ENCODE peak calls at places on chromosomes 16 and 17, in nine cellular contexts. C is body of pancreas, Q is uterus, A is suprapubic skin, Z is A549, G is Peyer's patch, H is ovary, E is tibial nerve, L is upper lobe of left lung. O is an unnamed sample.

GRCh38 chr17:51120357-51120738 is 320 bp downstream of the SPAG9 start:
- DNase-seq in C (peak), Q (no peak), A (peak), Z (peak), G (no peak), H (no peak), E (no peak), L (no peak), O (no peak)

GRCh38 chr17:70564006-70564620 is 394.8 kb downstream of the KCNJ2 start:
- DNase-seq in C (no peak), Q (no peak), A (no peak), Z (no peak), G (no peak), H (no peak), E (no peak), L (no peak), O (no peak)

GRCh38 chr17:71548540-71549190 is 572.2 kb upstream of the SOX9 start:
- DNase-seq in C (no peak), Q (no peak), A (no peak), Z (no peak), G (no peak), H (no peak), E (no peak), L (no peak), O (no peak)

GRCh38 chr17:4583796-4584124 is 569 bp upstream of the SMTNL2 start:
- DNase-seq in C (no peak), Q (no peak), A (no peak), Z (peak), G (no peak), H (no peak), E (no peak), L (no peak), O (no peak)

GRCh38 chr16:13021996-13022395 is 120.6 kb downstream of the SHISA9 start:
- DNase-seq in C (peak), Q (no peak), A (no peak), Z (no peak), G (no peak), H (no peak), E (no peak), L (no peak), O (no peak)

GRCh38 chr17:76586741-76587487 is 1.3 kb upstream of the ST6GALNAC2 start:
- DNase-seq in C (no peak), Q (no peak), A (no peak), Z (no peak), G (no peak), H (no peak), E (no peak), L (no peak), O (peak)

GRCh38 chr17:35019386-35020179 is 39.3 kb downstream of the LIG3 start:
- DNase-seq in C (no peak), Q (no peak), A (no peak), Z (no peak), G (no peak), H (no peak), E (no peak), L (no peak), O (no peak)

GRCh38 chr16:15996432-15997109 is 47.2 kb downstream of the ABCC1 start:
- DNase-seq in C (peak), Q (peak), A (no peak), Z (peak), G (no peak), H (peak), E (peak), L (no peak), O (no peak)

GRCh38 chr16:66400503-66401380 is 26.4 kb upstream of the BEAN1 start:
- DNase-seq in C (no peak), Q (no peak), A (peak), Z (no peak), G (no peak), H (no peak), E (no peak), L (peak), O (peak)

GRCh38 chr17:40547079-40547784 is 18.0 kb downstream of the CCR7 start:
- DNase-seq in C (no peak), Q (peak), A (peak), Z (no peak), G (peak), H (no peak), E (peak), L (no peak), O (peak)

GRCh38 chr17:15912416-15912955 is 32.4 kb upstream of the ADORA2B start:
- DNase-seq in C (no peak), Q (no peak), A (no peak), Z (no peak), G (no peak), H (no peak), E (no peak), L (no peak), O (no peak)

DNA sequence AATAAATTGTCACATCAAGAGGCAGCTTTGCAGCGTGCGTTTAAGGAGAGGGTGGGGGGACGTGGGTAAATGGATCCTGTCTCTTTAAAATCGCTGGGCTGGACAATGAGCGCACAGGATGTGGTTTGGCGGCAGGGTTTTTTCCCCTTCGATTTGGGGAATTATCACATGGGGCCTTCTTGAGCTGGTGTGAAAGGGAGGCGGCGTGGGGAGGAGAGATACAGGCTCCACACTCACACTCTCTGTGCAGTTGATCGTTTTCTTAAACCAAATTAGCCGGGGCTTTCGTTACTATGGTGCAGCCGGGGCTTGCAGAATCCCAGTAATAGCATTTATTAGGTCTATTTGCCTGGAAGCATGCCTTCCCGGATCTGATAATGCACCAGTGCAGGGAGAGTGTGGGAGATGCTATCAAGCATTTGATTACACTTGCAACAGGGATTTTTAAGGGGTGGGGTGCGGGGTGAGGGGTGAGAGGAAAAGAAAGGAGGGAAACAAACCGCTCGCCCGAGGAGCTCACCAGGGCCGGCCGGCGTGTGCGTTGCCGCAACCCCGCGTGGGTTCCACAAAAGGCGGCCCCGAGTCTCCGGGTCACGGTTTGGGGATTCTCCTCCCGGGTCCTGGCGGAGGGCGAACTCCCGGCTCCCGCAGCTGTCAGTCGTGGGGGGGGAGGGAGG is 58.9 kb upstream of the GSE1 start:
- DNase-seq in C (peak), Q (peak), A (no peak), Z (peak), G (no peak), H (peak), E (peak), L (no peak), O (peak)
- TF ChIP-seq POLR2A in C (peak), Q (no peak), A (no peak), Z (peak), G (peak), H (peak), E (peak), L (peak), O (no peak)

DNA sequence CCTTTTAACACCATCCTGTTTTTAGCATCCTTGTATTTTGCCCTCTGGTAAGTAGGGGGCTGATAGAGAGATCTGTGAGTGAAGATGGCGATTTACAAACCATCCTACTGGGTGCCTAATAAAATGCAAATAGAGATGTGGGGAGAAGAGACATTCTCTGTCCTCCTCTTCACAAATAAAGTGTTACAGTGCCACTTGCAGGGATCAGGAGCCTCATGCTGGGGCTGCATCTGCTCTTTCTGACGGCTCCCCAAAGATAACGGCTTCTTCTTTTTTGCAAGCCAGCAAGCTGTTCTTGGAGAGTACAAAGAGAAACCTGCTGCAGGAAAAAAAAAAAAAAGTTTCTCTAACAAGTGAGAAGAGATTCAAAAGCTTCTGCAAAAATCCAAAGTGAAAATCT is 418.5 kb downstream of the TOX3 start:
- DNase-seq in C (no peak), Q (no peak), A (no peak), Z (no peak), G (no peak), H (no peak), E (no peak), L (no peak), O (no peak)
- TF ChIP-seq CTCF in C (no peak), Q (no peak), A (no peak), Z (no peak), G (no peak), H (no peak), E (no peak), L (no peak), O (no peak)

DNA sequence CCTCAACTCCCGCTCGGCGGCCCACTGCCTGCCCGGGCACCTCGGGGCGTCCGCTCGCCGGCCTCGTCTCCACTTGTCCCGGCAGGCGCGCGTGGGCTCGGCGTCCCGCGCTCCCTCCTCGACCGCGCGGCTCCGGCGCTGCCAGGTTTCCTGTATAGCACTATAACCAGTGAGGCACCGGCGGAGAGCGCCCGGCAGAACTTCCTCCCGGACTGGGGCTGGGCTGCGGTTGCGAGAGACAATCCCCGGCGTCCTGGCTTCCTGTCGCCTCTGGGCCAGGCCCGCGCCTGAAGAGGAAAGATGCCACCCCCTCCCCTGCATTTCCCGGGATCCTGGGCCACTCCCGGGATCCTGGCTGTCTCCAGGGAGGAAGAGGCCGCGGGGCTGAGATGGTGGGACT is 119.3 kb upstream of the SMURF2 start:
- DNase-seq in C (peak), Q (peak), A (peak), Z (no peak), G (peak), H (peak), E (no peak), L (peak), O (peak)
- TF ChIP-seq POLR2A in C (no peak), Q (no peak), A (no peak), Z (no peak), G (no peak), H (no peak), E (no peak), L (no peak), O (no peak)

GRCh38 chr17:12391468-12391867 is 274.2 kb upstream of the MYOCD start:
- DNase-seq in C (no peak), Q (no peak), A (no peak), Z (no peak), G (no peak), H (no peak), E (no peak), L (no peak), O (no peak)

GRCh38 chr17:12398636-12399035 is 267.1 kb upstream of the MYOCD start:
- DNase-seq in C (no peak), Q (peak), A (no peak), Z (peak), G (no peak), H (no peak), E (no peak), L (no peak), O (no peak)

DNA sequence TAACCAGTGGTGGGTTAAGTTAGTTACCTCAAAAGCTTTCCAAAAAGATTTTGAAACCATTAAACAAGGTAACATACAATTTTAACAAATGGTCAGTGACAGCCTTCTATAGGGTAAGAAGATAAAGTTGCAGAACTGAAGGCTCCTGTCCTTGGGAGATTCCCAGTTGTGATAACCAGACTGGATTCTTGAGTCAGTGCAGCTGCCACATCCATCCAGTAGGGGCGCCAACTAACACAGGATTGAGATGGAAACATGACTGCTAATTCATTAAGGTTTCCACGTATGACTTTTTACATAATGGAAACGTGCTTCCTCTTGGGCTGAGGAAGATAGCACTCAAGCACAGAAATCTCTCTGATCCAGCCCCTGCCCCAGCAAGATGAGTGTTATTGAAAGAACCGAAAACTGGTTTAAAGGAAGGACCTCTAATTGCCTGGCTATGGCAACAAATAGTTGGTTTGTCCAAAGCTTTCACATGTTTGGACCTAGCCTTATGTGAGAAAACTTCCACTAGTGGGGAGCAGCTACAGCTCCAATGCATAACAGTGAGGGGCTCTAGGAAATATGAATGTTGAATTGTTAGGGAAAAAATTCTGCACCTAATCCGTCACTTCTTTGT is 269.8 kb upstream of the MYOCD start:
- DNase-seq in C (peak), Q (no peak), A (no peak), Z (peak), G (no peak), H (no peak), E (no peak), L (no peak), O (no peak)
- TF ChIP-seq CTCF in C (peak), Q (peak), A (no peak), Z (peak), G (peak), H (no peak), E (no peak), L (no peak), O (no peak)

GRCh38 chr16:11145173-11145820 is 110.7 kb downstream of the SOCS1 start:
- DNase-seq in C (no peak), Q (no peak), A (no peak), Z (no peak), G (peak), H (no peak), E (no peak), L (no peak), O (no peak)
- TF ChIP-seq POLR2A in C (no peak), Q (no peak), A (no peak), Z (no peak), G (no peak), H (no peak), E (no peak), L (no peak), O (no peak)

DNA sequence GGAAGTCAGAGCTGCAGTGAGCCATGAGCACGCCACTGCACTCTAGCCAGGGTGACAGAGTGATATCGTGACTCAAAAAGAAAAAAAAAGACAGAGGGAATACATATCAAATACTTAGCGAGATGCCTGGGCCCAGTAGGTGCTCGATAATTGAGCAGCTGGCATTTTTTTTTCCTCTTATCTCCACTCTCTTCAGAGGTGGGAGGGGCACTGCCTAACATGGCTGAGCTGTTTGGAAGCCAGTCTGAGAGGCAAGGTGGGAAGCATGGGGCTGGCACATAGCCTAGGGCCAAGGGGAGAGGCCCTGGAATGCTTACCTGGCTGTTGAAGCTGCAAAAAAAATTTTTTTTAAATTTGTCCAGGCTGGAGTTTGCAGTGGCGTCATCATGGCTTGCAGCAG is 38.4 kb downstream of the HIC1 start:
- DNase-seq in C (peak), Q (no peak), A (no peak), Z (no peak), G (no peak), H (no peak), E (no peak), L (no peak), O (no peak)
- TF ChIP-seq CTCF in C (no peak), Q (no peak), A (no peak), Z (no peak), G (no peak), H (no peak), E (no peak), L (no peak), O (no peak)

DNA sequence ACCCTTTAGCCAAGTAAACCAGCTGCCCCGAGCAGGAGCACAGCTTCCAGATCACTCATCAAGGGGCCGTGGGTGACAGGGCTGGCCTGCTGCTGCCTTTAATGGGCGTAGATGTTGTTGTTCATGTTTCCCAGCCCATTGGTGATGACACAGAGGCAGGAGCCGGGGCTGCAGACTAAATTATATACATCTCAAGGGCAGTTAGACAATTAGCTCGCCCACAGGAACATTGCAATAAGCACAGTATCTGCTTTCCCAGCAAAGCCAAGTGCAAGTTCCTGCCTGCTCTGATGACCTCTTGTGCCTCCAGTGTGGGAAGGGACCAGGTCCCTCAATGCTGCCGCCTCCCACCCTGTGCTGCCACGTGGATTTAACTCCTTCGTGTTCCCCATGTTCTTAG is 485.8 kb downstream of the MAF start:
- DNase-seq in C (no peak), Q (no peak), A (no peak), Z (no peak), G (no peak), H (no peak), E (no peak), L (no peak), O (peak)
- TF ChIP-seq POLR2A in C (no peak), Q (no peak), A (no peak), Z (no peak), G (no peak), H (no peak), E (no peak), L (no peak), O (no peak)